ENCODE peak calls at places on chromosomes 7 and 10, in ten cellular contexts. One of them, this sample, is unnamed.

GRCh38 chr10:11397077-11397476 is 214.4 kb downstream of the USP6NL start:
- DNase-seq in upper lobe of right lung: no peak
- DNase-seq in right atrium auricular region: no peak
- DNase-seq in IMR-90: no peak
- DNase-seq in NB4: no peak
- DNase-seq in heart left ventricle: no peak
- DNase-seq in colonic mucosa: no peak
- DNase-seq in psoas muscle: no peak
- DNase-seq in AG04449: no peak
- DNase-seq in neural progenitor cell: no peak
- DNase-seq in this sample: no peak

GRCh38 chr7:136868496-136869005 is at the start of gene CHRM2:
- DNase-seq in upper lobe of right lung: no peak
- DNase-seq in right atrium auricular region: no peak
- DNase-seq in IMR-90: peak; percentile 90
- DNase-seq in NB4: no peak
- DNase-seq in heart left ventricle: peak; percentile 35
- DNase-seq in colonic mucosa: no peak
- DNase-seq in psoas muscle: peak; percentile 13
- DNase-seq in AG04449: no peak
- DNase-seq in neural progenitor cell: peak; percentile 64
- DNase-seq in this sample: no peak

GRCh38 chr7:22121702-22122474 is 176.2 kb upstream of the CDCA7L start:
- DNase-seq in upper lobe of right lung: no peak
- DNase-seq in right atrium auricular region: peak; percentile 71
- DNase-seq in IMR-90: peak; percentile 33
- DNase-seq in NB4: peak; percentile 25
- DNase-seq in heart left ventricle: no peak
- DNase-seq in colonic mucosa: no peak
- DNase-seq in psoas muscle: no peak
- DNase-seq in AG04449: no peak
- DNase-seq in neural progenitor cell: no peak
- DNase-seq in this sample: no peak

GRCh38 chr7:70678621-70679251 is 453.2 kb upstream of the GALNT17 start:
- DNase-seq in upper lobe of right lung: no peak
- DNase-seq in right atrium auricular region: no peak
- DNase-seq in IMR-90: peak; percentile 57
- DNase-seq in NB4: peak; percentile 97
- DNase-seq in heart left ventricle: no peak
- DNase-seq in colonic mucosa: no peak
- DNase-seq in psoas muscle: no peak
- DNase-seq in AG04449: peak; percentile 46
- DNase-seq in neural progenitor cell: no peak
- DNase-seq in this sample: no peak

GRCh38 chr7:44065431-44066110 is at the start of gene PGAM2:
- DNase-seq in upper lobe of right lung: peak; percentile 64
- DNase-seq in right atrium auricular region: peak; percentile 81
- DNase-seq in IMR-90: no peak
- DNase-seq in NB4: peak; percentile 60
- DNase-seq in heart left ventricle: peak; percentile 86
- DNase-seq in colonic mucosa: no peak
- DNase-seq in psoas muscle: peak; percentile 96
- DNase-seq in AG04449: no peak
- DNase-seq in neural progenitor cell: peak; percentile 82
- DNase-seq in this sample: no peak

GRCh38 chr7:27167916-27168264 is 2.6 kb upstream of the HOXA9 start:
- DNase-seq in upper lobe of right lung: no peak
- DNase-seq in right atrium auricular region: no peak
- DNase-seq in IMR-90: no peak
- DNase-seq in NB4: no peak
- DNase-seq in heart left ventricle: no peak
- DNase-seq in colonic mucosa: no peak
- DNase-seq in psoas muscle: no peak
- DNase-seq in AG04449: no peak
- DNase-seq in neural progenitor cell: no peak
- DNase-seq in this sample: no peak

GRCh38 chr7:3754488-3755365 is 453.7 kb downstream of the SDK1 start:
- DNase-seq in upper lobe of right lung: no peak
- DNase-seq in right atrium auricular region: peak; percentile 61
- DNase-seq in IMR-90: peak; percentile 56
- DNase-seq in NB4: no peak
- DNase-seq in heart left ventricle: no peak
- DNase-seq in colonic mucosa: no peak
- DNase-seq in psoas muscle: no peak
- DNase-seq in AG04449: no peak
- DNase-seq in neural progenitor cell: peak; percentile 55
- DNase-seq in this sample: no peak

GRCh38 chr10:11180228-11180627 is 162.6 kb downstream of the CELF2 start:
- DNase-seq in upper lobe of right lung: peak; percentile 69
- DNase-seq in right atrium auricular region: no peak
- DNase-seq in IMR-90: no peak
- DNase-seq in NB4: peak; percentile 95
- DNase-seq in heart left ventricle: no peak
- DNase-seq in colonic mucosa: no peak
- DNase-seq in psoas muscle: no peak
- DNase-seq in AG04449: no peak
- DNase-seq in neural progenitor cell: no peak
- DNase-seq in this sample: no peak

GRCh38 chr10:91432175-91432574 is 22.0 kb downstream of the HECTD2 start:
- DNase-seq in upper lobe of right lung: no peak
- DNase-seq in right atrium auricular region: no peak
- DNase-seq in IMR-90: no peak
- DNase-seq in NB4: no peak
- DNase-seq in heart left ventricle: no peak
- DNase-seq in colonic mucosa: no peak
- DNase-seq in psoas muscle: no peak
- DNase-seq in AG04449: no peak
- DNase-seq in neural progenitor cell: no peak
- DNase-seq in this sample: no peak

GRCh38 chr10:5632430-5632829 is 34.0 kb downstream of the ASB13 start:
- DNase-seq in upper lobe of right lung: peak; percentile 82
- DNase-seq in right atrium auricular region: peak; percentile 64
- DNase-seq in IMR-90: no peak
- DNase-seq in NB4: no peak
- DNase-seq in heart left ventricle: no peak
- DNase-seq in colonic mucosa: peak; percentile 75
- DNase-seq in psoas muscle: peak; percentile 81
- DNase-seq in AG04449: no peak
- DNase-seq in neural progenitor cell: no peak
- DNase-seq in this sample: no peak

GRCh38 chr7:24010495-24010894 is 273.5 kb upstream of the NPY start:
- DNase-seq in upper lobe of right lung: no peak
- DNase-seq in right atrium auricular region: no peak
- DNase-seq in IMR-90: no peak
- DNase-seq in NB4: no peak
- DNase-seq in heart left ventricle: no peak
- DNase-seq in colonic mucosa: no peak
- DNase-seq in psoas muscle: no peak
- DNase-seq in AG04449: no peak
- DNase-seq in neural progenitor cell: no peak
- DNase-seq in this sample: no peak

GRCh38 chr7:24005517-24005916 is 278.5 kb upstream of the NPY start:
- DNase-seq in upper lobe of right lung: no peak
- DNase-seq in right atrium auricular region: no peak
- DNase-seq in IMR-90: no peak
- DNase-seq in NB4: no peak
- DNase-seq in heart left ventricle: no peak
- DNase-seq in colonic mucosa: no peak
- DNase-seq in psoas muscle: no peak
- DNase-seq in AG04449: no peak
- DNase-seq in neural progenitor cell: no peak
- DNase-seq in this sample: no peak
- TF ChIP-seq CTCF in upper lobe of right lung: no peak
- TF ChIP-seq CTCF in right atrium auricular region: no peak
- TF ChIP-seq CTCF in IMR-90: no peak
- TF ChIP-seq CTCF in NB4: peak; percentile 26
- TF ChIP-seq CTCF in heart left ventricle: no peak
- TF ChIP-seq CTCF in colonic mucosa: no peak
- TF ChIP-seq CTCF in psoas muscle: no peak
- TF ChIP-seq CTCF in AG04449: no peak
- TF ChIP-seq CTCF in neural progenitor cell: peak; percentile 18
- TF ChIP-seq CTCF in this sample: peak; percentile 55

GRCh38 chr7:82677064-82677463 is 233.5 kb upstream of the CACNA2D1 start:
- DNase-seq in upper lobe of right lung: no peak
- DNase-seq in right atrium auricular region: no peak
- DNase-seq in IMR-90: no peak
- DNase-seq in NB4: no peak
- DNase-seq in heart left ventricle: no peak
- DNase-seq in colonic mucosa: no peak
- DNase-seq in psoas muscle: no peak
- DNase-seq in AG04449: no peak
- DNase-seq in neural progenitor cell: no peak
- DNase-seq in this sample: no peak
- TF ChIP-seq CTCF in upper lobe of right lung: no peak
- TF ChIP-seq CTCF in right atrium auricular region: no peak
- TF ChIP-seq CTCF in IMR-90: no peak
- TF ChIP-seq CTCF in NB4: no peak
- TF ChIP-seq CTCF in heart left ventricle: no peak
- TF ChIP-seq CTCF in colonic mucosa: no peak
- TF ChIP-seq CTCF in psoas muscle: no peak
- TF ChIP-seq CTCF in AG04449: no peak
- TF ChIP-seq CTCF in neural progenitor cell: peak; percentile 12
- TF ChIP-seq CTCF in this sample: no peak

GRCh38 chr10:94666391-94667102 is 17.0 kb upstream of the CYP2C18 start:
- DNase-seq in upper lobe of right lung: no peak
- DNase-seq in right atrium auricular region: no peak
- DNase-seq in IMR-90: no peak
- DNase-seq in NB4: no peak
- DNase-seq in heart left ventricle: no peak
- DNase-seq in colonic mucosa: no peak
- DNase-seq in psoas muscle: no peak
- DNase-seq in AG04449: no peak
- DNase-seq in neural progenitor cell: no peak
- DNase-seq in this sample: no peak
- TF ChIP-seq CTCF in upper lobe of right lung: no peak
- TF ChIP-seq CTCF in right atrium auricular region: no peak
- TF ChIP-seq CTCF in IMR-90: no peak
- TF ChIP-seq CTCF in NB4: no peak
- TF ChIP-seq CTCF in heart left ventricle: no peak
- TF ChIP-seq CTCF in colonic mucosa: no peak
- TF ChIP-seq CTCF in psoas muscle: no peak
- TF ChIP-seq CTCF in AG04449: no peak
- TF ChIP-seq CTCF in neural progenitor cell: no peak
- TF ChIP-seq CTCF in this sample: no peak

DNA sequence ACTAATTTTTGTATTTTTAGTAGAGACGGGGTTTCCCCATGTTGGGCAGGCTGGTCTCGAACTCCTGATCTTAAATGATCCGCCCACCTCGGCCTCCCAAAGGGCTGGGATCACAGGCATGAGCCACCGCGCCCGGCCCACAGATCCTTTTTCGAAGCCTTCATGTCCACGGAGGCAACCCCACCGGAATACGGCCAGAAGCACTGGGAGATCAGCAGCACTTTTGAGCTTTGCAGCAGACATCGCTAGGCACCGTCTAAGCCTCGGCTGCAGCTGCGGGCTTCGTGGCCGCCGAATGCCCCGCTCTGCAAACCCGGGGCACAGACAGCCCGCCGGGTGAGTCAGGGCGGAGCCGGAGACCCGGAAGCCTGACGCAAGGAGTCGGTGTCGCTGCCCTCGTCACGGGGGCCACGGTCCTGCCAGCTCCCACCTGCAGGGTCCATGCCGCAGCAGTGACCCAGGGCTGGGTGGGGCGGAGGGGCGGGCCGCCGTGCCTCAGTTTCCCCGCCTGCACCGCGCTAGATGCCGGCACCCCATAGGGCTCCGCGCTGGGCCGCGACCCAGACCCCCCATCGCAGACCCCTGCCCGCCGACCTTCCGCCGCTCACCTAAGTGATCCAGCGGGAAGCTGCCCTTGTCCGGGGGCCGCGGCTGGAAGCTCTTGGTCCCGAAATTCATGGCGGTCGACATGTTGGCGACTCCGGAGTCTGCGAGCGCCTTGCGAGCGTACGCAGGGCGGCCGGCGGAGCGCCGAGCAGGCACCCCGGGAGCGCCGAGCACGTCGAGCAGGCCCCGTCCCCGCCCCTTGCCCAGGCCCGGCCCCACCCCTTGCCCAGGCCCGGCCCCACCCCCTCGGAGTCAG is at the start of gene COX19:
- DNase-seq in upper lobe of right lung: peak; percentile 96
- DNase-seq in right atrium auricular region: peak; percentile 82
- DNase-seq in IMR-90: peak; percentile 87
- DNase-seq in NB4: peak; percentile 96
- DNase-seq in heart left ventricle: peak; percentile 95
- DNase-seq in colonic mucosa: peak; percentile 92
- DNase-seq in psoas muscle: peak; percentile 95
- DNase-seq in AG04449: peak; percentile 37
- DNase-seq in neural progenitor cell: peak; percentile 95
- DNase-seq in this sample: peak; percentile 94
- TF ChIP-seq CTCF in upper lobe of right lung: no peak
- TF ChIP-seq CTCF in right atrium auricular region: no peak
- TF ChIP-seq CTCF in IMR-90: no peak
- TF ChIP-seq CTCF in NB4: no peak
- TF ChIP-seq CTCF in heart left ventricle: no peak
- TF ChIP-seq CTCF in colonic mucosa: no peak
- TF ChIP-seq CTCF in psoas muscle: no peak
- TF ChIP-seq CTCF in AG04449: no peak
- TF ChIP-seq CTCF in neural progenitor cell: no peak
- TF ChIP-seq CTCF in this sample: no peak

GRCh38 chr10:74189999-74190421 is 39.0 kb downstream of the ADK start:
- DNase-seq in upper lobe of right lung: no peak
- DNase-seq in right atrium auricular region: no peak
- DNase-seq in IMR-90: peak; percentile 93
- DNase-seq in NB4: peak; percentile 88
- DNase-seq in heart left ventricle: no peak
- DNase-seq in colonic mucosa: no peak
- DNase-seq in psoas muscle: no peak
- DNase-seq in AG04449: peak; percentile 91
- DNase-seq in neural progenitor cell: no peak
- DNase-seq in this sample: no peak

GRCh38 chr10:74187237-74187636 is 36.2 kb downstream of the ADK start:
- DNase-seq in upper lobe of right lung: no peak
- DNase-seq in right atrium auricular region: no peak
- DNase-seq in IMR-90: no peak
- DNase-seq in NB4: no peak
- DNase-seq in heart left ventricle: no peak
- DNase-seq in colonic mucosa: no peak
- DNase-seq in psoas muscle: no peak
- DNase-seq in AG04449: no peak
- DNase-seq in neural progenitor cell: no peak
- DNase-seq in this sample: no peak

GRCh38 chr10:74190494-74190893 is 39.5 kb downstream of the ADK start:
- DNase-seq in upper lobe of right lung: no peak
- DNase-seq in right atrium auricular region: no peak
- DNase-seq in IMR-90: peak; percentile 4
- DNase-seq in NB4: no peak
- DNase-seq in heart left ventricle: no peak
- DNase-seq in colonic mucosa: no peak
- DNase-seq in psoas muscle: no peak
- DNase-seq in AG04449: no peak
- DNase-seq in neural progenitor cell: no peak
- DNase-seq in this sample: no peak

GRCh38 chr10:74186678-74187077 is 35.7 kb downstream of the ADK start:
- DNase-seq in upper lobe of right lung: no peak
- DNase-seq in right atrium auricular region: no peak
- DNase-seq in IMR-90: peak; percentile 28
- DNase-seq in NB4: no peak
- DNase-seq in heart left ventricle: no peak
- DNase-seq in colonic mucosa: no peak
- DNase-seq in psoas muscle: no peak
- DNase-seq in AG04449: no peak
- DNase-seq in neural progenitor cell: no peak
- DNase-seq in this sample: no peak
- TF ChIP-seq CTCF in upper lobe of right lung: no peak
- TF ChIP-seq CTCF in right atrium auricular region: no peak
- TF ChIP-seq CTCF in IMR-90: no peak
- TF ChIP-seq CTCF in NB4: no peak
- TF ChIP-seq CTCF in heart left ventricle: no peak
- TF ChIP-seq CTCF in colonic mucosa: no peak
- TF ChIP-seq CTCF in psoas muscle: no peak
- TF ChIP-seq CTCF in AG04449: no peak
- TF ChIP-seq CTCF in neural progenitor cell: no peak
- TF ChIP-seq CTCF in this sample: no peak

GRCh38 chr7:145753004-145753403 is 363.6 kb upstream of the CNTNAP2 start:
- DNase-seq in upper lobe of right lung: no peak
- DNase-seq in right atrium auricular region: no peak
- DNase-seq in IMR-90: no peak
- DNase-seq in NB4: no peak
- DNase-seq in heart left ventricle: no peak
- DNase-seq in colonic mucosa: no peak
- DNase-seq in psoas muscle: no peak
- DNase-seq in AG04449: no peak
- DNase-seq in neural progenitor cell: no peak
- DNase-seq in this sample: no peak
- TF ChIP-seq CTCF in upper lobe of right lung: no peak
- TF ChIP-seq CTCF in right atrium auricular region: no peak
- TF ChIP-seq CTCF in IMR-90: no peak
- TF ChIP-seq CTCF in NB4: no peak
- TF ChIP-seq CTCF in heart left ventricle: no peak
- TF ChIP-seq CTCF in colonic mucosa: no peak
- TF ChIP-seq CTCF in psoas muscle: no peak
- TF ChIP-seq CTCF in AG04449: no peak
- TF ChIP-seq CTCF in neural progenitor cell: no peak
- TF ChIP-seq CTCF in this sample: no peak

This sample was measured in type B pancreatic cell.